ENCODE peak calls at places on chromosomes 4 and X, in four cellular contexts. M, D, I and X are unnamed samples.

GRCh38 chr4:53459548-53459947 is 82.1 kb downstream of the FIP1L1 start:
- DNase-seq in D (no peak), I (no peak), M (no peak), X (peak; percentile 24)

GRCh38 chr4:186144180-186144579 is 39.7 kb downstream of the FAM149A start:
- DNase-seq in M (peak; percentile 26), D (peak; percentile 76), I (no peak), X (peak; percentile 11)

GRCh38 chr4:136741468-136741867 is 790.8 kb downstream of the PCDH18 start:
- DNase-seq in I (no peak), M (no peak), D (no peak), X (peak; percentile 50)

GRCh38 chr4:169902658-169903345 is 123.4 kb downstream of the MFAP3L start:
- DNase-seq in I (peak; percentile 7), M (no peak), D (no peak), X (no peak)

GRCh38 chrX:41734530-41734929 is 10.5 kb downstream of the GPR82 start:
- DNase-seq in D (peak; percentile 27), I (peak; percentile 2), M (peak; percentile 15), X (peak; percentile 3)

GRCh38 chr4:186778134-186778533 is 54.5 kb upstream of the FAT1 start:
- DNase-seq in I (no peak), D (no peak), M (no peak), X (no peak)

GRCh38 chrX:87517571-87518141 is at the start of gene KLHL4:
- DNase-seq in I (no peak), M (no peak), D (no peak), X (peak; percentile 92)

GRCh38 chr4:26619784-26620183 is 35.9 kb downstream of the TBC1D19 start:
- DNase-seq in M (no peak), I (no peak), D (no peak), X (no peak)

GRCh38 chrX:109472939-109473713 is 8.8 kb downstream of the GUCY2F start:
- DNase-seq in D (peak; percentile 1), I (peak; percentile 27), M (no peak), X (peak; percentile 77)

GRCh38 chr4:52984469-52984868 is 122.4 kb downstream of the RASL11B start:
- DNase-seq in M (no peak), I (no peak), D (no peak), X (no peak)

GRCh38 chr4:176671532-176671931 is 121.2 kb downstream of the VEGFC start:
- DNase-seq in M (no peak), I (no peak), D (no peak), X (no peak)

GRCh38 chr4:99610605-99611172 is 36.1 kb downstream of the MTTP start:
- DNase-seq in D (no peak), I (no peak), M (no peak), X (no peak)

GRCh38 chr4:145821771-145822170 is 116.9 kb downstream of the ZNF827 start:
- DNase-seq in I (no peak), D (no peak), M (no peak), X (no peak)

DNA sequence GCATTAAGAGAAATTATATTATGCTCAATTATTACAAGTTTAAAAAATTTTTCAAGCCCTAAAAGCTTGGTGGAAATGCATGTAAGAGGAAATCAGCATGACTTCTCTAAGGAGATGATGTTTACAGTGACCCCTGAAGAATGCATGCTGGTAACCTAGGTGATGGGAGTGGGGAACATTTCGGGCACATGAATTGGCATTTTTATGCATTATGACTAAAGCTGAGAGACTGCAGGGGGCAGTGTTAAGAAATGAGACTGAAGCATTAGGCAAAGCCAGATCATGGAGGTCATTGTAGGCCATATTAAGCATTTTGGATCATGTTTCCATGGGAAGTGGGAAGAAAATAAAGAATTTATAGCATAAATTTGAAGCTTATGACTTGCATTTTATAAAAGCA is 421.3 kb downstream of the FAT4 start:
- DNase-seq in I (no peak), D (peak; percentile 4), M (no peak), X (peak; percentile 62)
- H3K27ac ChIP-seq in I (no peak overlapping the region), D (peak overlapping the region; percentile 83), M (peak overlapping the region; percentile 68), X (peak overlapping the region; percentile 91)

DNA sequence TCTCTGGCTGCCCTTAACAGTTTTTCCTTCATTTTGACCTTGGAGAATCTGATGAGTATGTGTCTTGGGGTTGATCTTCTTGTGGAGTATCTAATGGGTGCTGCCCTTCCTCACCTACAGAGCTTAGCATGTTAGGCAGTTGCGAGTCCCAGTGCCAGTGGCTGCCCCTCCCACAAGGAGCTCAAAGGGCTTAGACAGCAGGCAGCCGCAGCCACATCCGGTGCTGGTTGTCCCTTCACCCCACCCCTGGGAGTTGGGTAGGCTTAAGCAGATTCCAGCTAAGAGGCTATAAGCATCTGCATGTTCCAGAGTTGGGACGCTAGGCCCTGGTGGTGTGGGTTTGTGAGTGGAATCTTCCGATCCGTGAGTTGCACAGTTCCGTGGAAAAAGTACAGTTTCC is 322.1 kb upstream of the ARX start:
- DNase-seq in M (no peak), I (no peak), D (no peak), X (no peak)
- TF ChIP-seq MAX in M (no peak), I (no peak), D (no peak), X (no peak)

GRCh38 chrX:123320622-123321021 is 136.5 kb downstream of the GRIA3 start:
- DNase-seq in D (no peak), I (no peak), M (no peak), X (no peak)

GRCh38 chrX:123322531-123322930 is 138.5 kb downstream of the GRIA3 start:
- DNase-seq in M (no peak), D (no peak), I (no peak), X (no peak)

GRCh38 chrX:123330229-123330942 is 146.3 kb downstream of the GRIA3 start:
- DNase-seq in M (no peak), D (no peak), I (no peak), X (no peak)

GRCh38 chrX:123324628-123325027 is 140.6 kb downstream of the GRIA3 start:
- DNase-seq in I (no peak), M (no peak), D (no peak), X (no peak)
- H3K27ac ChIP-seq in I (no peak overlapping the region), M (no peak overlapping the region), D (no peak overlapping the region), X (no peak overlapping the region)

DNA sequence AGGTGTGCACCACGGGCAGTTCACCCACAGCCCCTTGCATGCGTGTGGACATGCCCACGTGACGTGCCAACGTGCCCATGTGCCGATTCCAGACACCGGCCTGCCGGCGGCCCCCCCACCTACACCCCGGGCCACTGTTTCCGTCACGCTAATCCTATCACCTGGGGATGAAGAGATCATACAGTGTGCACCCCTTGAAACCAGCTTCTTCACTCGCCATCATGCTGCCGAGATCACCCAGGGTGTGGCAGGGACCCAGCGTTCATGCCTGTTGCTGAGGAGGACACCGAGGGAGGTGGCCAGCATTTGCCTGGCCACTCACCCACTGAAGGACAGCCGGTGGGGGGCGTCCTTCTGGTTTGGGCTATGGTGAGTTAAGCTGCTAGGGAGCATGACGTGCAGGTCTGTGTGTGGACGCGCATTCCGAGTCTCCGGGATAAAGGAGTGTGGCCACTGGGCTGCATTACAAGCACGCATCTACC is 14.1 kb downstream of the CTBP1 start:
- DNase-seq in M (no peak), I (no peak), D (no peak), X (no peak)
- TF ChIP-seq MAX in M (no peak), I (no peak), D (no peak), X (no peak)